ENCODE peak calls at places on chromosomes 11 and 22, in eight cellular contexts. F is type B pancreatic cell, P is progenitor cell of endocrine pancreas, W is osteocyte, S is adrenal gland, Y is fibroblast of lung, J is D721Med, E is heart right ventricle. D is an unnamed sample.
A peak's percentile ranks its signal among the peaks of the same experiment; 100 is the strongest.

GRCh38 chr22:32544953-32545558 is 70.4 kb downstream of the FBXO7 start:
- DNase-seq in Y (peak; percentile 51), E (no peak), S (no peak), W (no peak), P (no peak), J (no peak), F (no peak), D (no peak)

GRCh38 chr11:75103380-75104026 is 6.8 kb upstream of the OR2AT4 start:
- DNase-seq in P (no peak), Y (peak; percentile 65), W (no peak), E (no peak), J (no peak), S (no peak), F (no peak), D (no peak)

GRCh38 chr11:111001091-111001430 is 244.5 kb upstream of the POU2AF2 start:
- DNase-seq in E (no peak), W (no peak), P (no peak), S (no peak), Y (peak; percentile 82), J (no peak), F (no peak), D (no peak)

GRCh38 chr22:37659897-37660708 is 1.6 kb downstream of the PDXP start:
- DNase-seq in Y (no peak), E (no peak), S (peak; percentile 17), F (no peak), W (no peak), J (no peak), P (no peak), D (no peak)

GRCh38 chr11:36953986-36954385 is 355.9 kb upstream of the RAG2 start:
- DNase-seq in P (no peak), W (no peak), J (no peak), S (no peak), F (no peak), Y (peak; percentile 1), E (no peak), D (no peak)

GRCh38 chr22:40499187-40499753 is 128.9 kb downstream of the SGSM3 start:
- DNase-seq in J (no peak), Y (peak; percentile 98), E (no peak), P (no peak), F (no peak), W (no peak), S (peak; percentile 61), D (no peak)

GRCh38 chr11:2867722-2868548 is 17.6 kb downstream of the CDKN1C start:
- DNase-seq in F (no peak), J (no peak), Y (no peak), E (no peak), W (no peak), P (no peak), S (no peak), D (no peak)

GRCh38 chr11:2325719-2326118 is 23.9 kb downstream of the TSPAN32 start:
- DNase-seq in P (no peak), S (peak; percentile 91), J (no peak), E (no peak), F (peak; percentile 25), Y (peak; percentile 29), W (no peak), D (no peak)

GRCh38 chr11:16775604-16776283 is 37.3 kb downstream of the C11orf58 start:
- DNase-seq in F (peak; percentile 32), J (no peak), Y (no peak), P (no peak), W (peak; percentile 67), E (no peak), S (no peak), D (no peak)

GRCh38 chr22:37428649-37429586 is 1.6 kb upstream of the ELFN2 start:
- DNase-seq in E (peak; percentile 45), F (no peak), Y (peak; percentile 53), W (no peak), J (no peak), P (peak; percentile 66), S (no peak), D (peak; percentile 84)

GRCh38 chr11:76768091-76769047 is 14.8 kb upstream of the TSKU start:
- DNase-seq in Y (no peak), S (peak; percentile 46), F (no peak), P (no peak), W (no peak), E (no peak), J (no peak), D (no peak)

GRCh38 chr11:19162946-19163345 is 38.8 kb downstream of the CSRP3 start:
- DNase-seq in W (no peak), E (no peak), Y (no peak), J (no peak), F (no peak), S (no peak), P (no peak), D (no peak)

GRCh38 chr11:83007909-83008580 is 63.7 kb downstream of the RAB30 start:
- DNase-seq in P (no peak), W (no peak), Y (no peak), S (peak; percentile 79), E (peak; percentile 70), J (peak; percentile 34), F (no peak), D (peak; percentile 23)

GRCh38 chr11:75667268-75667830 is 1.5 kb downstream of the MAP6 start:
- DNase-seq in P (no peak), J (no peak), F (no peak), S (peak; percentile 51), Y (no peak), E (peak; percentile 37), W (peak; percentile 83), D (peak; percentile 52)

GRCh38 chr22:48717076-48717810 is 1110.4 kb downstream of the BRD1 start:
- DNase-seq in W (no peak), P (no peak), Y (no peak), J (no peak), E (no peak), F (no peak), S (no peak), D (no peak)

GRCh38 chr11:69716891-69717747 is 13.3 kb upstream of the FGF19 start:
- DNase-seq in P (no peak), J (no peak), Y (no peak), W (no peak), F (no peak), E (no peak), S (no peak), D (no peak)

DNA sequence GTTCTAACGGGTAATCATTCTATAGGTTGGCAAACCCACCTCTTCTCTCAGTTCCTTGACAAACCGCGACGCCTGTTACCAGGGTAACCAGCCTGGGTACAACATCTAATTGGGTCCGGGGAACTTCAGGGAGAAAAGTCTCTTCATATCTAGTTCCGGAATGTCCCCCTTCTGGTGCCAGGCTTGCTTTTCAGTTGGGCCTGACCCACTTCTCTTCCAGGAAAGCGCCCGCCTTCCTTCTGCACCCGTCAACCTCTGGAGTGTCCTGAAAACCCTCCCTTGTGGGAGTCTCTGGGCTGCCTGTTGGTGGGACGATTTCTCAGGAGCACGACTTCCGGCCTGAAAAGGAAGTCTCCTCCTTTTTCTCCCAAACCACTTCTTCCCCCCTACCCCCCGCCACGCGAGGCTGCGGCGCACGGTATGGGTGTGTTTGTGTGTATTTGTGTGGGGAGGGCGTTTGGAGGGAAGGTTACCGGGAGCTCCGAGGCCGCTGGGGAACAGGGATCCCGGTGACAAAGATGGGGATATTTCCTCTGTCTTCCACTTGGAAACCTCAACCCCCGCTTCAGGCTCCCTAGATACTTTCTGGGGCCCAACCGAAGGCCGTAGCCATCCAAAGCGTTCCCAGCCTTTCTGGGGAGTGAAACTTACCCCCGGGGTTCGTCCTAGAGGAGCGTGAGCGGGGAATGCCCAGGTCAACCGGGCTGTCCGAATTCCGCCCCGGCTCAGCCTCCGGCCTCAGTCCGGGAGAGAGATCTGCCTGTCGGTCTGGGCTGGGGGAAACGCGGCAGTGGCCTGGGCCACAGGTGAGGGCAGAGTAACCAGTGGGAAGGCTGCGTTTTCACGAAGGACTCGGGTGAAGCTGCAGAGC is at the start of the genes NKAPD1 and PIH1D2:
- DNase-seq in E (peak; percentile 63), S (peak; percentile 88), J (peak; percentile 59), Y (peak; percentile 94), P (peak; percentile 47), W (peak; percentile 90), F (peak; percentile 79), D (peak; percentile 71)
- TF ChIP-seq CTCF in E (peak; percentile 13), S (peak; percentile 36), J (no peak), Y (peak; percentile 4), P (no peak), W (peak; percentile 28), F (peak; percentile 29), D (no peak)

DNA sequence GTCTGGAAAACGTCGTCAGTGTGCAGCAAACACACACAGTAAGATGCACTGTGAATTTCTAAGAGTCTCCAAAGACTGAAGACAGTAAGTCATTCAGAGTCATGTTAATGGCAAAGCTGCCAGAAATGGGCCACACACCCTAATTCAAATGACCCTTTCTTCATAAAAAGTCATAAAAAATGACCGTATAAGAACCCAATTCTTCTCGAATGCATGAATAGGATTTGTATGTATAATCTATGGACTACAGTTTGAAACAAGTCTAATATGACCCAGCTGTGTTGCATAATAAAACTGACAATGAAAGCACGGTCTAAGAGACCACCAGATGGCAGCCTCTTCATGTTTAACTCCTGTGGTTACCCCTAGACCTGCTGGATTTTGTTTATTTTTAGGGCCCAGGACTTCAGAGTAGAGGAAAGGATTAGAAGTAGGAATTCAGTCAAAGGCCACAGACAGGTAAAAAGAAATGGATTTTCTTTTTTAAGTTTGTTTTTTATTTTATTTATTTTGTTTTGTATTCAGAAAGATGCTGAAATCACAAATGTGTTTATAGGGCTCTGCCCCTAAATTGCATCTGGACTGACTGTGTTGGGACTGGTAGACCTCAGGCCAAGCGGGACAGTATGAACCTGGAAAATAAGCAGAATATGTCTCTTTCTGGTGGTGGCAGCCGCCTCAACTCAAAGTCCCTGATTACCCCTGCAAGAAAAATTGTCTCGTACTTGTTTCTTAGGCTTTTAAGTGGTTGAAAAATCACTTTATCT is 32.1 kb upstream of the SLC5A12 start:
- DNase-seq in J (no peak), Y (peak; percentile 86), E (no peak), W (no peak), S (peak; percentile 29), F (no peak), P (peak; percentile 14), D (peak; percentile 36)
- TF ChIP-seq CTCF in J (peak; percentile 74), Y (peak; percentile 74), E (peak; percentile 71), W (peak; percentile 94), S (peak; percentile 73), F (peak; percentile 90), P (peak; percentile 88), D (peak; percentile 76)

DNA sequence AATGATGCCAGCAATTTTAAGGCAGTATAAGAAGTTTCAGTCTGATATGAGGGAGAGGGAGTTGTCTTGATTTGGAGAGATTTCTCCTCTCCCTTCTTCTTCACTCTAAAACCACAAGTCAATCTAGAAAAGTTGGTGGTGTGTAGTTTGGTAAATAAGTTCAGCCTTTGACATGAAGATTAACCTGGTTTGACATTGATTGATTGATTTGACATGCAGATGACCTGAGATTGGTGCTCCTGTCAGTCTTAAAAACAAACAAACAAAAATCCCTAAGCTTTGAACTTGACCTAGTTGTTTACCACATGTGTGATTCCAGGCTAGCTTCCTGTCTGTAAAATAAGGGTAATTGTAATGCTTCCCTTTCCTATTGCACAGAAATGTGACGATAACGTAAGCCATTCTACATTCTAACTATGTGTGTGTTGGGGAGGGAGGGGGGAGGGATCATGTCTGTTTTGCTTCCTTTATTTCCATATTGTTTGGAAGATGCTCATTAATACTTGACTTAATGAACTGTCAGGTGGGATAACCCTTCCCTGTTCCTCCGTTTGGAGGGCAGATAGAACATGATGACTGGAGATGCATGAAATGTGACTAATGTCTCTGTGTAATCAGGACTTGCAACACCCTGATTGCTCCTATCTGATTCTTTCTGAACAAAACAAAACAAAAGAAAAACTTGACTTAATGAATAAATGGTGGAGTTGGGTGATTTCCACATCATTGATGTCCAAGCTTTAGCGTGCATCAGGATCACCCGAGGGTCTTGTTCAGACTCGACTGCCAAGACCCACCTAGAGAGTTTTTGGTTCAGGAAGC is 106.0 kb upstream of the CLMP start:
- DNase-seq in E (no peak), P (no peak), W (no peak), S (no peak), Y (peak; percentile 70), J (no peak), F (no peak), D (no peak)
- TF ChIP-seq CTCF in E (no peak), P (no peak), W (no peak), S (no peak), Y (no peak), J (no peak), F (no peak), D (no peak)

GRCh38 chr22:42397332-42398246 is 34.6 kb downstream of the NFAM1 start:
- DNase-seq in W (no peak), F (no peak), S (peak; percentile 59), P (no peak), E (no peak), J (no peak), Y (no peak), D (no peak)
- TF ChIP-seq CTCF in W (no peak), F (no peak), S (no peak), P (no peak), E (no peak), J (no peak), Y (no peak), D (no peak)

D was measured in nephron progenitor cell.